ENCODE peak calls at places on chromosomes 11 and 22, in four cellular contexts. H is heart right ventricle; T is CD4-positive, CD25-positive, alpha-beta regulatory T cell; E is Peyer's patch. G is an unnamed sample. For H3K36me3, the result is how much of the 10 kb centered on the place peaks cover.

GRCh38 chr11:79054636-79055035 is 386.2 kb downstream of the TENM4 start:
- DNase-seq in E (no peak), T (no peak), H (no peak), G (no peak)

GRCh38 chr11:69209936-69210659 is 54.4 kb downstream of the SMIM38 start:
- DNase-seq in E (peak), T (no peak), H (no peak), G (no peak)

GRCh38 chr11:77560605-77561004 is 29.1 kb upstream of the AQP11 start:
- DNase-seq in E (no peak), H (no peak), T (no peak), G (peak)

GRCh38 chr11:76927160-76927559 is 66.4 kb downstream of the ACER3 start:
- DNase-seq in T (no peak), E (no peak), H (no peak), G (no peak)

GRCh38 chr11:23727821-23728220 is 769.0 kb upstream of the LUZP2 start:
- DNase-seq in T (no peak), H (no peak), E (no peak), G (no peak)

GRCh38 chr11:120068114-120068573 is 69.8 kb downstream of the TRIM29 start:
- DNase-seq in H (no peak), T (no peak), E (peak), G (no peak)

GRCh38 chr11:100719809-100720221 is 32.7 kb downstream of the ARHGAP42 start:
- DNase-seq in H (peak), E (no peak), T (no peak), G (peak)

GRCh38 chr11:34126959-34127848 is 21.8 kb downstream of the NAT10 start:
- DNase-seq in H (no peak), E (no peak), T (no peak), G (no peak)

GRCh38 chr22:29524440-29525191 is 28.9 kb downstream of the THOC5 start:
- DNase-seq in T (peak), H (peak), E (peak), G (no peak)

GRCh38 chr22:44033689-44034088 is 9.6 kb downstream of the PARVB start:
- DNase-seq in E (no peak), H (no peak), T (no peak), G (no peak)

GRCh38 chr11:35610636-35611035 is 7.6 kb upstream of the FJX1 start:
- DNase-seq in E (no peak), H (no peak), T (no peak), G (no peak)

GRCh38 chr11:134501406-134502152 is 89.5 kb upstream of the B3GAT1 start:
- DNase-seq in T (no peak), H (no peak), E (peak), G (no peak)

GRCh38 chr11:93659216-93659615 is 2.3 kb upstream of the CEP295 start:
- DNase-seq in H (no peak), T (no peak), E (no peak), G (no peak)

GRCh38 chr11:74437441-74437840 is 29.9 kb downstream of the KCNE3 start:
- DNase-seq in H (no peak), T (no peak), E (no peak), G (no peak)

GRCh38 chr11:83159901-83160865 is 3.3 kb downstream of the PCF11 start:
- DNase-seq in T (no peak), H (no peak), E (no peak), G (no peak)

GRCh38 chr22:33035276-33035863 is 22.8 kb downstream of the SYN3 start:
- DNase-seq in T (no peak), E (no peak), H (no peak), G (no peak)

GRCh38 chr22:32745996-32746322 is 55.5 kb upstream of the TIMP3 start:
- DNase-seq in E (no peak), H (no peak), T (no peak), G (no peak)

GRCh38 chr22:40853330-40853729 is 3.1 kb downstream of the ST13 start:
- DNase-seq in T (no peak), H (no peak), E (no peak), G (no peak)

GRCh38 chr11:47995318-47995717 is 15.0 kb downstream of the PTPRJ start:
- DNase-seq in E (peak), T (no peak), H (no peak), G (no peak)

GRCh38 chr11:70084046-70084984 is 6.2 kb downstream of the ANO1 start:
- DNase-seq in T (no peak), E (no peak), H (no peak), G (no peak)

GRCh38 chr11:93843906-93844305 is 6.5 kb downstream of the VSTM5 start:
- DNase-seq in E (no peak), H (no peak), T (no peak), G (no peak)

GRCh38 chr22:20859615-20860014 is 808 bp downstream of the SNAP29 start:
- DNase-seq in H (no peak), E (no peak), T (no peak), G (no peak)

GRCh38 chr11:119087747-119088241 is 3.1 kb downstream of the HMBS start:
- DNase-seq in H (no peak), T (no peak), E (no peak), G (no peak)

GRCh38 chr11:119742263-119742861 is 13.4 kb upstream of the NECTIN1 start:
- DNase-seq in H (no peak), T (no peak), E (no peak), G (no peak)

GRCh38 chr22:49372530-49373288 is 455.0 kb downstream of the BRD1 start:
- DNase-seq in H (no peak), E (peak), T (no peak), G (peak)

GRCh38 chr11:57315491-57315890 is 9.3 kb downstream of the TNKS1BP1 start:
- DNase-seq in T (no peak), H (no peak), E (no peak), G (no peak)

GRCh38 chr11:114483929-114484328 is 44.7 kb downstream of the REXO2 start:
- DNase-seq in H (no peak), T (no peak), E (no peak), G (no peak)

GRCh38 chr11:122920579-122920978 is 38.0 kb downstream of the JHY start:
- DNase-seq in E (no peak), T (no peak), H (no peak), G (peak)

GRCh38 chr11:105852427-105852826 is 169.6 kb downstream of the MSANTD4 start:
- DNase-seq in E (no peak), T (no peak), H (no peak), G (no peak)

GRCh38 chr11:72613450-72613849 is 60.8 kb downstream of the PDE2A start:
- DNase-seq in H (no peak), E (no peak), T (no peak), G (no peak)

GRCh38 chr11:77636738-77637344 is 753 bp downstream of the CLNS1A start:
- DNase-seq in E (no peak), T (no peak), H (no peak), G (no peak)

GRCh38 chr11:70270104-70270876 is at the start of gene PPFIA1:
- DNase-seq in T (peak), E (peak), H (peak), G (peak)

GRCh38 chr11:17164361-17165246 is 43.2 kb downstream of the PIK3C2A start:
- DNase-seq in E (no peak), H (peak), T (no peak), G (no peak)

GRCh38 chr11:72222106-72222891 is 2.3 kb upstream of the INPPL1 start:
- DNase-seq in H (no peak), T (no peak), E (no peak), G (no peak)

GRCh38 chr11:78916759-78917158 is 342.1 kb upstream of the NARS2 start:
- DNase-seq in E (no peak), T (no peak), H (no peak), G (no peak)

GRCh38 chr22:30445438-30445936 is 19.9 kb downstream of the MTFP1 start:
- DNase-seq in E (no peak), H (no peak), T (no peak), G (no peak)

GRCh38 chr11:13859986-13860385 is 102.5 kb upstream of the SPON1 start:
- DNase-seq in H (no peak), E (no peak), T (peak), G (no peak)

GRCh38 chr11:41309111-41309522 is 150.3 kb downstream of the LRRC4C start:
- DNase-seq in T (no peak), E (no peak), H (no peak), G (no peak)

GRCh38 chr11:43842021-43842420 is 38.6 kb upstream of the ALKBH3 start:
- DNase-seq in T (no peak), H (no peak), E (no peak), G (no peak)
- H3K36me3 ChIP-seq in T (under half), H (under half), E (under half), G (under half)

GRCh38 chr11:124123587-124123986 is 8.3 kb downstream of the VWA5A start:
- DNase-seq in E (no peak), T (no peak), H (no peak), G (no peak)
- H3K36me3 ChIP-seq in E (under half), T (half or more), H (half or more), G (under half)

GRCh38 chr22:45323695-45324094 is 14.0 kb downstream of the FAM118A start:
- DNase-seq in H (no peak), T (no peak), E (no peak), G (no peak)
- H3K36me3 ChIP-seq in H (half or more), T (half or more), E (under half), G (under half)

GRCh38 chr11:117202386-117203068 is 3.4 kb downstream of the TAGLN start:
- DNase-seq in H (no peak), E (no peak), T (no peak), G (no peak)

GRCh38 chr11:117201516-117201866 is 2.3 kb downstream of the TAGLN start:
- DNase-seq in T (no peak), E (no peak), H (no peak), G (no peak)

GRCh38 chr11:117203069-117203407 is 3.9 kb downstream of the TAGLN start:
- DNase-seq in E (no peak), T (no peak), H (no peak), G (no peak)

GRCh38 chr11:117200813-117201515 is 1.8 kb downstream of the TAGLN start:
- DNase-seq in H (no peak), E (no peak), T (no peak), G (no peak)

DNA sequence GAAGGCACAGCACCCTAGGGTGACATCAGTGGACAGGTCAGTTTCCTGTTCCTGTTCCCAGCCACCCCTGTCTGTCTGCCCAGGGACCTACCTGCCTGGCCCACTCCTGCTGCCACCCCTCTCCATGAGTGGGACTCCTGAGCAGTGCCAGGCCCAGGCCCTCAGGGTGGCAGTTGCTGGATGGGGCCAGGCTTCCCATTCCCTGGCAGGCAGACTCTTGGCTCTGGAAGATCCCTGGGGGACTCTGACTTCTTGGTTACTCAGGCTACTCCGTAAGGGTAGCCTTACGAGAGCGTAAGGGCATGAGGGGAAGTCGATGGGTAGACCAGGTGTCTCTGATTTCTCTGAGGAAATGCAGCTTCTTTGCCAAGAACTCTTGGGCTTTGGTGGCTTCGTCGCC is 2.7 kb downstream of the TAGLN start:
- DNase-seq in T (no peak), H (no peak), E (no peak), G (no peak)
- H3K36me3 ChIP-seq in T (under half), H (under half), E (under half), G (under half)

DNA sequence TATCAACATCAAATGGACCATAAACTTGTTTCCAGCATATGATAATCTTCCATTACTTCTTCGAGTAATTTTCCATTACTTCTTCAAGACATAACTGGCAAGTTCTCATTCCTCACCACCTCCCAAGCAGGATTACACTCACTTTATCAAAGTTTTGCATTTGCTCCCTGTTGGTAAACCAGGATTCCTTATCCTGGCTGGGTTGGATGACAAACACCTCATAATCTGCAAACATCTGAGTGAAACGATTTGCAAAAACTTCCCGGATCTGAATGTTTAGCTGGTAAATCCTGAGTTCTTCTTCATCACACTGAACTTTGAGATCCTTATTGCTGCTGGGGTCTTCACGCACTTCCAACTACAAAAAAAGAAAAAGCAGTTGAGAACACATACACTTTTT is 86.4 kb downstream of the DENND5A start:
- DNase-seq in E (no peak), H (no peak), T (no peak), G (no peak)
- H3K36me3 ChIP-seq in E (under half), H (half or more), T (under half), G (under half)

G was measured in lung.